ENCODE peak calls at places on chromosomes 7 and 10, in four cellular contexts. C is heart right ventricle, V is fibroblast of lung, D is endothelial cell. R is an unnamed sample.

GRCh38 chr10:124279882-124280281 is 138.8 kb downstream of the OAT start:
- DNase-seq in V (no peak), D (no peak), C (no peak), R (no peak)

GRCh38 chr10:132050191-132050590 is 15.6 kb upstream of the JAKMIP3 start:
- DNase-seq in C (no peak), D (no peak), V (no peak), R (no peak)

GRCh38 chr10:17232276-17232987 is 4.4 kb downstream of the VIM start:
- DNase-seq in V (no peak), D (no peak), C (no peak), R (no peak)

GRCh38 chr7:157423886-157424565 is 87.2 kb downstream of the DNAJB6 start:
- DNase-seq in C (no peak), V (no peak), D (no peak), R (no peak)

GRCh38 chr7:67618569-67619543 is 622.2 kb downstream of the TYW1 start:
- DNase-seq in C (peak; percentile 19), V (no peak), D (no peak), R (no peak)

GRCh38 chr10:61662794-61663259 is at the start of gene CABCOCO1:
- DNase-seq in D (peak; percentile 70), V (peak; percentile 71), C (peak; percentile 75), R (peak; percentile 65)

GRCh38 chr7:24456526-24457214 is 116.6 kb upstream of the PALS2 start:
- DNase-seq in D (no peak), V (no peak), C (no peak), R (no peak)

GRCh38 chr10:33145451-33146188 is 187.6 kb upstream of the ITGB1 start:
- DNase-seq in V (no peak), C (no peak), D (no peak), R (no peak)

GRCh38 chr7:157523766-157524421 is 187.1 kb downstream of the DNAJB6 start:
- DNase-seq in C (no peak), D (no peak), V (no peak), R (no peak)

GRCh38 chr7:924541-925231 is 29.8 kb downstream of the ADAP1 start:
- DNase-seq in D (no peak), V (no peak), C (peak; percentile 27), R (no peak)

GRCh38 chr7:45146531-45147379 is 10.8 kb upstream of the RAMP3 start:
- DNase-seq in C (no peak), D (no peak), V (no peak), R (no peak)

GRCh38 chr7:104848386-104848990 is 165.5 kb upstream of the KMT2E start:
- DNase-seq in C (no peak), D (peak; percentile 78), V (peak; percentile 42), R (peak; percentile 33)

GRCh38 chr10:117348236-117348635 is 27.0 kb downstream of the PDZD8 start:
- DNase-seq in C (no peak), D (no peak), V (no peak), R (no peak)

GRCh38 chr7:36863901-36864701 is 139.8 kb upstream of the AOAH start:
- DNase-seq in C (no peak), V (no peak), D (no peak), R (no peak)

GRCh38 chr7:94382746-94383145 is 11.9 kb upstream of the COL1A2 start:
- DNase-seq in V (no peak), D (no peak), C (no peak), R (no peak)

GRCh38 chr10:78913219-78914059 is 155.3 kb upstream of the ZMIZ1 start:
- DNase-seq in C (no peak), D (no peak), V (no peak), R (no peak)

GRCh38 chr10:93542358-93542791 is 24.1 kb upstream of the FFAR4 start:
- DNase-seq in D (peak; percentile 25), V (peak; percentile 39), C (peak; percentile 71), R (peak; percentile 54)

GRCh38 chr7:23183279-23184012 is 1.6 kb downstream of the NUP42 start:
- DNase-seq in D (no peak), V (no peak), C (no peak), R (no peak)

GRCh38 chr7:128863433-128863989 is 855 bp downstream of the ATP6V1F start:
- DNase-seq in D (peak; percentile 60), V (peak; percentile 75), C (no peak), R (peak; percentile 32)

GRCh38 chr7:142709921-142710320 is 39.4 kb upstream of the PRSS1 start:
- DNase-seq in V (no peak), D (no peak), C (no peak), R (no peak)

GRCh38 chr10:78802866-78803265 is 265.9 kb upstream of the ZMIZ1 start:
- DNase-seq in V (peak; percentile 74), C (peak; percentile 71), D (no peak), R (no peak)

GRCh38 chr10:52662255-52662654 is 110.3 kb downstream of the MBL2 start:
- DNase-seq in D (no peak), C (no peak), V (no peak), R (no peak)

GRCh38 chr7:66950311-66950710 is 29.3 kb downstream of the TMEM248 start:
- DNase-seq in V (no peak), C (no peak), D (no peak), R (no peak)

GRCh38 chr10:27457261-27457945 is 46.7 kb upstream of the RAB18 start:
- DNase-seq in V (no peak), C (no peak), D (no peak), R (no peak)

GRCh38 chr7:116227678-116228239 is 17.4 kb downstream of the TES start:
- DNase-seq in C (no peak), D (no peak), V (peak; percentile 85), R (no peak)

GRCh38 chr7:10412426-10413019 is 561.1 kb upstream of the PHF14 start:
- DNase-seq in D (peak; percentile 48), V (peak; percentile 65), C (no peak), R (no peak)